ENCODE peak calls at places on chromosomes 11 and 22, in eight cellular contexts. V is prostate gland; Y is RWPE2; U is astrocyte; H is WTC11; S is RWPE1; O is stomach; X is CD8-positive, alpha-beta T cell. R is an unnamed sample.
A peak's percentile ranks its signal among the peaks of the same experiment; 100 is the strongest.

GRCh38 chr11:110897035-110897434 is 184.8 kb upstream of the ARHGAP20 start:
- DNase-seq in U (peak; percentile 92), X (no peak), O (no peak), V (no peak), Y (no peak), S (no peak), H (no peak), R (no peak)

GRCh38 chr11:67006029-67006884 is 16.7 kb upstream of the SYT12 start:
- DNase-seq in H (peak; percentile 69), V (no peak), X (no peak), O (no peak), U (no peak), Y (no peak), S (peak; percentile 69), R (no peak)

GRCh38 chr11:73288873-73289707 is 17.0 kb downstream of the P2RY6 start:
- DNase-seq in O (peak; percentile 65), Y (no peak), V (peak; percentile 40), X (peak; percentile 60), S (peak; percentile 85), H (peak; percentile 85), U (peak; percentile 75), R (peak; percentile 86)

GRCh38 chr11:117072517-117073218 is 25.6 kb downstream of the SIK3 start:
- DNase-seq in H (no peak), X (no peak), U (peak; percentile 96), V (no peak), Y (no peak), S (peak; percentile 85), O (no peak), R (peak; percentile 36)

GRCh38 chr11:129636926-129637325 is 178.7 kb upstream of the TMEM45B start:
- DNase-seq in H (no peak), Y (no peak), S (peak; percentile 36), X (no peak), O (no peak), U (peak; percentile 30), V (no peak), R (no peak)

GRCh38 chr22:26845016-26845728 is 187.8 kb downstream of the MIAT start:
- DNase-seq in V (no peak), S (no peak), Y (no peak), X (no peak), H (no peak), U (peak; percentile 54), O (no peak), R (no peak)

GRCh38 chr11:84564180-84564866 is 1062.8 kb downstream of the DLG2 start:
- DNase-seq in Y (no peak), V (no peak), U (peak; percentile 12), S (peak; percentile 37), X (no peak), H (peak; percentile 44), O (peak; percentile 27), R (peak; percentile 41)

GRCh38 chr22:35761037-35761436 is 43.4 kb downstream of the APOL5 start:
- DNase-seq in X (no peak), S (no peak), U (no peak), H (no peak), V (no peak), Y (no peak), O (no peak), R (no peak)

GRCh38 chr22:22403306-22403705 is 105.2 kb downstream of the ZNF280B start:
- DNase-seq in S (no peak), X (no peak), H (no peak), Y (no peak), V (no peak), O (no peak), U (no peak), R (no peak)

GRCh38 chr11:27216268-27217149 is 146.5 kb downstream of the CCDC34 start:
- DNase-seq in S (no peak), H (no peak), X (no peak), V (no peak), O (no peak), U (peak; percentile 87), Y (no peak), R (no peak)

GRCh38 chr22:43375951-43376455 is 32.8 kb upstream of the SCUBE1 start:
- DNase-seq in X (no peak), Y (no peak), O (no peak), U (peak; percentile 76), H (no peak), V (no peak), S (no peak), R (no peak)

GRCh38 chr22:46100401-46101105 is 49.8 kb upstream of the PPARA start:
- DNase-seq in Y (no peak), V (no peak), O (no peak), U (no peak), H (no peak), X (no peak), S (no peak), R (no peak)

GRCh38 chr11:106238704-106239360 is 161.4 kb downstream of the AASDHPPT start:
- DNase-seq in Y (no peak), O (no peak), U (no peak), S (no peak), H (no peak), V (no peak), X (no peak), R (no peak)

GRCh38 chr11:95499516-95500135 is 268.6 kb upstream of the SESN3 start:
- DNase-seq in Y (no peak), V (no peak), H (no peak), O (no peak), S (peak; percentile 48), U (peak; percentile 44), X (no peak), R (no peak)

GRCh38 chr11:41431784-41432183 is 27.7 kb downstream of the LRRC4C start:
- DNase-seq in V (no peak), S (peak; percentile 8), H (peak; percentile 15), X (no peak), Y (no peak), O (no peak), U (no peak), R (peak; percentile 6)
- TF ChIP-seq CTCF in V (no peak), S (no peak), H (peak; percentile 42), X (no peak), Y (peak; percentile 74), O (no peak), U (peak; percentile 45), R (peak; percentile 19)

GRCh38 chr11:65216830-65217229 is 35.1 kb downstream of the CAPN1 start:
- DNase-seq in Y (no peak), V (no peak), U (no peak), O (no peak), X (no peak), S (no peak), H (no peak), R (peak; percentile 13)
- TF ChIP-seq CTCF in Y (no peak), V (no peak), U (no peak), O (no peak), X (no peak), S (no peak), H (no peak), R (no peak)

DNA sequence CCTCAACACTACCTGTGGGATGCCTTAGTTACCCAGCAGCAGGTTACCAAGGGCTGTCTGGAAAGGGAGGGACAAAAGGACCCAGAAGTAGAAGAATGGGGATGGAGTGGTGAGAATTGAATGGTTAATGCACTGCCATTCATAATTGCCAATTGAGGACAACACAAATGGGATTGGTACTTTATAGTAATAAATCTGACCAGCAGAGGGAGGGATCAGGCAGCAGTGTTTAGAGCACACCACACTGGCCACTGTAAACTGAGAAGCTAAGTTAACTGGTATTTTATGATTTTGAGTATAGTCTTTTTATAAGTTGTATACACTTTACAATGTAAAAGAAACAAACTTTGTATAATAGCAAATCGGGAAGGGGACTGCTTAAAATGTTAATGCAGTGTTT is 10.7 kb downstream of the TBRG1 start:
- DNase-seq in U (no peak), Y (no peak), H (no peak), X (no peak), O (no peak), S (peak; percentile 13), V (no peak), R (no peak)
- TF ChIP-seq CTCF in U (peak; percentile 42), Y (peak; percentile 33), H (no peak), X (no peak), O (no peak), S (peak; percentile 18), V (peak; percentile 6), R (no peak)

GRCh38 chr22:19868773-19869471 is 14.2 kb upstream of the GNB1L start:
- DNase-seq in V (no peak), U (no peak), X (peak; percentile 43), Y (peak; percentile 56), O (no peak), S (no peak), H (peak; percentile 11), R (no peak)

GRCh38 chr22:19866665-19867009 is 12.0 kb upstream of the GNB1L start:
- DNase-seq in H (no peak), U (no peak), Y (no peak), V (no peak), O (no peak), X (no peak), S (no peak), R (no peak)

GRCh38 chr22:19869497-19870152 is 15.0 kb upstream of the GNB1L start:
- DNase-seq in U (no peak), Y (peak; percentile 41), S (no peak), H (no peak), O (no peak), V (no peak), X (peak; percentile 40), R (no peak)

GRCh38 chr22:19867617-19868016 is 12.9 kb upstream of the GNB1L start:
- DNase-seq in Y (no peak), V (no peak), X (no peak), H (no peak), U (no peak), O (no peak), S (no peak), R (no peak)

GRCh38 chr22:19868333-19868732 is 13.7 kb upstream of the GNB1L start:
- DNase-seq in H (peak; percentile 9), O (no peak), X (no peak), V (no peak), Y (no peak), U (no peak), S (no peak), R (no peak)
- TF ChIP-seq CTCF in H (no peak), O (no peak), X (no peak), V (no peak), Y (peak; percentile 12), U (no peak), S (no peak), R (no peak)

DNA sequence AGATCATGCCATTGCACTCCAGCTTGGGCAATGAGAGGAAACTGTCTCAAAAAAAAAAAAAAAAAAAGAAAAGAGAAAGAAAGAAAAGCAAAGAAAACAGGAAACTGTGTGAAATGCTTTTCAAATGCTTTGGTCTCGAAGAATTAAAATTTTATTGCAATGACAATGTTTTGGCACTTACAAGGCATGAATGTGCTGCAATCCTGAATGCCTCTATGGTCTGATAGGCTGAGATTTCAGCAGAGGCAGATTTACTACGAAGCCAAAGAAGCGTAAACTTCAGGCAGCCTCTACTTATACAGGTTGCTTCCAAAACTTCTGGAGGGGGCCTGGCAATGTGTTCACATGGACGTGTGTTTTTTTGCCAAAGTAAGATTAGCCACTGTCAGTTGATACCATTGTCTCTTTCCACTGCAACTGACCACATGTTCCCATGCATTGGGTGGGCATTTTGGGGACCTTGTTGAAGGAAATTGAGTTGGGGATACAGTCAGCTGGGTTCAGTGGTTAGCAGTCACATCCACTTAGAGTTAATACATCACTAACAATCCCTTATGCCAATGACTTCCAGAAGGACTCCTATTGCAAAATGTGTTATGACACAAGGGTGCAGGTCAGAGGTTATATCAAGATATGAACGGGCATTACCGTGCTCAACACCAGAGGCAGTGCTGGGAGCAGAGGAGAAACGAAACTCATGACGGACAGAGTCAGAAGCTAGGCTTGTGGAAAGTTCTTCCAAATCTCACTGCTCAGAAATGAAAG is 48.8 kb downstream of the ABTB2 start:
- DNase-seq in H (no peak), V (no peak), O (no peak), U (peak; percentile 58), X (no peak), Y (no peak), S (no peak), R (no peak)
- TF ChIP-seq CTCF in H (no peak), V (no peak), O (no peak), U (no peak), X (no peak), Y (no peak), S (no peak), R (no peak)

GRCh38 chr11:5291207-5291838 is 10.4 kb downstream of the OR51B4 start:
- DNase-seq in U (no peak), X (no peak), O (no peak), H (no peak), V (no peak), Y (no peak), S (peak; percentile 33), R (peak; percentile 65)
- TF ChIP-seq CTCF in U (peak; percentile 60), X (no peak), O (no peak), H (peak; percentile 60), V (peak; percentile 24), Y (peak; percentile 88), S (peak; percentile 54), R (peak; percentile 50)

R was measured in GM20000.